ENCODE peak calls at places on chromosomes 13 and 19, in four cellular contexts. P, D, Z and T are unnamed samples.

GRCh38 chr13:113393226-113393571 is 29.3 kb upstream of the GRTP1 start:
- DNase-seq in P (no peak), D (no peak), Z (no peak), T (no peak)

GRCh38 chr13:44108345-44108858 is 228.7 kb downstream of the LACC1 start:
- DNase-seq in P (no peak), D (no peak), Z (no peak), T (no peak)

GRCh38 chr13:48403151-48403631 is 9.7 kb downstream of the LPAR6 start:
- DNase-seq in P (peak; percentile 63), D (no peak), Z (no peak), T (no peak)

GRCh38 chr19:17020823-17021222 is 5.8 kb downstream of the CPAMD8 start:
- DNase-seq in P (no peak), D (no peak), Z (no peak), T (no peak)

GRCh38 chr13:44425041-44425814 is 51.6 kb downstream of the SERP2 start:
- DNase-seq in P (no peak), D (no peak), Z (no peak), T (no peak)

GRCh38 chr13:110448230-110448629 is 113.3 kb downstream of the RAB20 start:
- DNase-seq in P (peak; percentile 32), D (no peak), Z (no peak), T (no peak)

GRCh38 chr19:4803736-4804695 is 12.5 kb downstream of the FEM1A start:
- DNase-seq in P (peak; percentile 40), D (peak; percentile 91), Z (peak; percentile 43), T (peak; percentile 87)

GRCh38 chr19:13764101-13764807 is at the start of gene MRI1:
- DNase-seq in P (peak; percentile 72), D (peak; percentile 58), Z (peak; percentile 26), T (peak; percentile 76)

GRCh38 chr13:76016799-76017198 is 380.7 kb downstream of the LMO7 start:
- DNase-seq in P (peak; percentile 27), D (no peak), Z (no peak), T (peak; percentile 7)

GRCh38 chr13:32408296-32408998 is 19.5 kb downstream of the N4BP2L1 start:
- DNase-seq in P (no peak), D (no peak), Z (no peak), T (no peak)

GRCh38 chr13:42549555-42549941 is 24.4 kb upstream of the TNFSF11 start:
- DNase-seq in P (peak; percentile 19), D (no peak), Z (no peak), T (no peak)

GRCh38 chr13:45339867-45340266 is 1.1 kb downstream of the TPT1 start:
- DNase-seq in P (no peak), D (no peak), Z (no peak), T (no peak)

GRCh38 chr13:34025746-34026145 is 207.8 kb downstream of the RFC3 start:
- DNase-seq in P (peak; percentile 73), D (no peak), Z (no peak), T (no peak)

GRCh38 chr19:10209305-10209704 is 14.6 kb upstream of the DNMT1 start:
- DNase-seq in P (peak; percentile 59), D (no peak), Z (no peak), T (no peak)

GRCh38 chr13:54972838-54973237 is 1944.2 kb downstream of the OLFM4 start:
- DNase-seq in P (no peak), D (no peak), Z (no peak), T (no peak)

GRCh38 chr13:86318424-86318823 is 519.2 kb upstream of the SLITRK6 start:
- DNase-seq in P (no peak), D (no peak), Z (no peak), T (no peak)

GRCh38 chr13:75908137-75908536 is 272.0 kb downstream of the LMO7 start:
- DNase-seq in P (peak; percentile 15), D (no peak), Z (no peak), T (peak; percentile 14)

GRCh38 chr19:3710265-3710812 is 2.2 kb downstream of the TJP3 start:
- DNase-seq in P (peak; percentile 28), D (no peak), Z (no peak), T (no peak)

GRCh38 chr13:79485014-79485441 is 4.1 kb downstream of the NDFIP2 start:
- DNase-seq in P (peak; percentile 61), D (no peak), Z (no peak), T (no peak)

GRCh38 chr13:74795526-74795925 is 661.3 kb upstream of the KLF12 start:
- DNase-seq in P (no peak), D (no peak), Z (no peak), T (no peak)
- TF ChIP-seq CTCF in P (no peak), D (no peak), Z (no peak), T (no peak)

GRCh38 chr13:53379485-53379884 is 350.9 kb downstream of the OLFM4 start:
- DNase-seq in P (no peak), D (no peak), Z (no peak), T (no peak)

DNA sequence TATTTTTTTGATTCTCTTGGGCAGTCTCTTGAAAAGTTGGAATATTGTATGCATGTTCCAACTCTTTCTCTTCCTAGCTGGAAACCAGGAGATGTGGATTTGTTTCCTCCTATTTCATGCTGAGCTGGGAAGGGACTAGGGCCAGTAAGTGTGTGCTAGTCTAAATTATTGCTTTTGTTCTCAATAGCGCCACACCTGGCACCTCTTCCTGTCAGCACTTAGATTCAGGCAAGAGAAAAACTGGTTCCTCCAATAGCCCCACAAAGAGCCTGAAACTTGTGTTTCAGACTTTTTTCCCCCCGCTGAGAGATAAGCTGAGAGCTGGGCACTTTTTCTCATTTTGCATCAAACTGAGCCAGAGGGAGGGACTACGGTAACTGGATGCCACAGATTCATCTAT is 353.4 kb downstream of the OLFM4 start:
- DNase-seq in P (no peak), D (no peak), Z (no peak), T (no peak)
- TF ChIP-seq CTCF in P (no peak), D (no peak), Z (no peak), T (no peak)

GRCh38 chr19:35740108-35740422 is 2.2 kb downstream of the IGFLR1 start:
- DNase-seq in P (no peak), D (no peak), Z (no peak), T (no peak)

GRCh38 chr19:35742121-35742724 is at the start of gene IGFLR1:
- DNase-seq in P (no peak), D (no peak), Z (peak; percentile 44), T (no peak)

GRCh38 chr19:35740423-35741215 is 1.6 kb downstream of the IGFLR1 start:
- DNase-seq in P (peak; percentile 95), D (peak; percentile 98), Z (peak; percentile 91), T (peak; percentile 98)

GRCh38 chr19:35739275-35740107 is 2.8 kb downstream of the IGFLR1 start:
- DNase-seq in P (no peak), D (no peak), Z (no peak), T (no peak)

GRCh38 chr19:35741216-35741541 is 1.1 kb downstream of the IGFLR1 start:
- DNase-seq in P (no peak), D (no peak), Z (no peak), T (no peak)
- TF ChIP-seq CTCF in P (no peak), D (peak; percentile 45), Z (no peak), T (peak; percentile 11)

DNA sequence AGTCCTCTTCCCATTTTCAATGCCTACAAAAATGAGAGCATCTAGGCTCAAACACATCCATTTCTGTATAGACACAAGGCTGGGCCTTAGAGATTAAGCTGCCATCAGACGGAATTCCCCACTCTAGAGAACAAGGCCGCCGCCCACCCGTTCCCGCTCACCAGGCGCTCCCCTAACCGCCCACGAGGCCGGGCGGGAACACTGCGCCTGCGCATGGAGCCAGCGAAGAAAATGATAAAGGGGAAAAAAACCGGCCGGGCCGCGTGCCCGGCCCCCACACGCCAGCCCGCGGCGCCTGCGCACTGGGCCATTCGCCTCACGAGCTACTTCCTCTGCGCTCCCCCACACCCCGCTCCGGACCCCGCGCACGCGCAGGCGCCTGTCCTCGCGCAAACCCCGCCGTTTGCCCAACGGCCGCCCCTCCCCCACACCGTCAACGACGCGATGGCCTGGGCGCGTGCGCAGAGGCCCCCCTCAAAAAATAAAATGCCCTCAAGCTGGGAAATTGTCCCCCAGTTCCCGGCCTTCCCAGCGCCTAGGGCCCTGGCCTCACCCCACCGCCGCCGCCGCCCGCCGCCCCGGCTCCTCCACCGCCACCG is 540 bp downstream of the HNRNPL start:
- DNase-seq in P (peak; percentile 96), D (peak; percentile 94), Z (peak; percentile 99), T (peak; percentile 98)
- TF ChIP-seq CTCF in P (no peak), D (no peak), Z (no peak), T (no peak)

GRCh38 chr19:18470153-18470552 is 32.2 kb upstream of the ISYNA1 start:
- DNase-seq in P (no peak), D (peak; percentile 37), Z (no peak), T (peak; percentile 67)
- TF ChIP-seq CTCF in P (peak; percentile 39), D (peak; percentile 52), Z (no peak), T (peak; percentile 55)

GRCh38 chr13:52846567-52847321 is 1.7 kb downstream of the PCDH8 start:
- DNase-seq in P (peak; percentile 7), D (peak; percentile 86), Z (no peak), T (peak; percentile 97)
- TF ChIP-seq CTCF in P (no peak), D (peak; percentile 62), Z (no peak), T (peak; percentile 43)

DNA sequence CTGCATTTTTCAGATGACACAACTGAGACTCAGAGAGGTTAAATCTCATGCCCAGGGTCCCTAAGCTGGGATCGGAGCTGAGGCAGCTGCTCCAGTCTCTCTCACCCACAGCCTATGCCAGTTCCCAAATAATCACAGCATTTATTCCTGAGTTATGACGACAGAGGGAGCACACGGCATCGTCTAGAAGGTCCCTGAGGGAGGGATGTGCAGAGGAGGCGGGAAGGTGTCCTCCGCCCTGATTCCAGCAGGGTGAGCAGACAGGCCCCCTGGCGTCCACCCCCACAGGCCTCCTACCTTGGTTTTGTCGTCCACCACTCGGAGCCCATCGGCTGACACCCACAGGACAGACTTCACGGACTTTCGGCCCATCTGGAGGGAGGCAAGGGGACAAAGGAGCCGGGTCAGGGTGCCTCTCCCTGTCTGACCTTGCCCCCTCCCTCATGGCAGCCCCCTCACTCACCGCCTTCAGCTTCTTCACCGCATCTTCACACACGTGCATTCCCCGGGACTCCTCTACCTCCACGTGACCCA is 8.0 kb downstream of the NUMBL start:
- DNase-seq in P (no peak), D (no peak), Z (no peak), T (no peak)
- TF ChIP-seq CTCF in P (no peak), D (no peak), Z (no peak), T (no peak)

DNA sequence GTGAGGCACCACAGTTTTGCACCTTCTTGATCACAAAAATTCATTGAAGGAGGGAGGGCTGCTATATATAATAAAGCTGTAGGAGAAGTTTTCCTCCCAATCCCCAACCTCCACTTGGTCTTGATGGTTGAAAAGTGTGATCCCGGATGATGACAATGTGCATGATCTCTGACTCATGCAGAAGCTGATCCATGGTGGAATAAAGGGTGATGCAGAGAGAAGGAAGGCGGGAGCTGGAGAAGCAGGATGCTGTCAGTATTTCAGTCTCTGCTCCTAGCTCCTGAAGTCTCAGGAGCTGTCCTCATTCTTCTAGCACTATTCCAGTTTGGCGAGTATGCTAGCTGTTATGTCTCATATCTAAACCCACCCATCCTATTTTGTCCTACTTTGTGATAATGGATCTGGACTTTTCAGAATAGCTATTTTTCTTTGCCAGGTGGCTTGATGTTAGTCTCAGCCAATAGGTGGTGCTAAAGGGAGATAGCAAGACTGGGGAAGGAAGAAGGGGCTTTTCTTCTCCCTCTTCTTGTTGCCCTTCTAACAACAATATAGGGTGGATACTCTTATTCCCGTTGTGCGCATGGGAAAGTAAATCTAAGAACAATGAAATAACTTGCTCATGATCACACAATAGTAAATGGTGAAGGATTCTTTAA is 65.6 kb upstream of the HTR2A start:
- DNase-seq in P (peak; percentile 31), D (no peak), Z (no peak), T (no peak)
- TF ChIP-seq CTCF in P (peak; percentile 24), D (peak; percentile 52), Z (peak; percentile 9), T (peak; percentile 43)